ENCODE peak calls at places on chromosome 4, in six cellular contexts. One of them, this sample, is unnamed.

GRCh38 chr4:76755756-76756155 is 142.2 kb downstream of the SOWAHB start:
- DNase-seq in CD8-positive, alpha-beta T cell: no peak
- DNase-seq in dorsolateral prefrontal cortex: no peak
- DNase-seq in HFF-Myc: no peak
- DNase-seq in hepatocyte: no peak
- DNase-seq in AG10803: peak; percentile 61
- DNase-seq in this sample: no peak

GRCh38 chr4:120052840-120053239 is 13.8 kb downstream of the MAD2L1 start:
- DNase-seq in dorsolateral prefrontal cortex: no peak
- DNase-seq in HFF-Myc: peak; percentile 56
- DNase-seq in AG10803: peak; percentile 92
- DNase-seq in CD8-positive, alpha-beta T cell: no peak
- DNase-seq in hepatocyte: peak; percentile 71
- DNase-seq in this sample: peak; percentile 40

GRCh38 chr4:38279650-38280322 is 319.6 kb downstream of the PTTG2 start:
- DNase-seq in dorsolateral prefrontal cortex: no peak
- DNase-seq in CD8-positive, alpha-beta T cell: no peak
- DNase-seq in hepatocyte: peak; percentile 87
- DNase-seq in HFF-Myc: no peak
- DNase-seq in AG10803: no peak
- DNase-seq in this sample: peak; percentile 9

GRCh38 chr4:26131711-26132110 is 189.1 kb upstream of the RBPJ start:
- DNase-seq in hepatocyte: no peak
- DNase-seq in AG10803: no peak
- DNase-seq in CD8-positive, alpha-beta T cell: peak; percentile 31
- DNase-seq in dorsolateral prefrontal cortex: no peak
- DNase-seq in HFF-Myc: no peak
- DNase-seq in this sample: no peak

GRCh38 chr4:109111031-109111430 is 191.4 kb downstream of the COL25A1 start:
- DNase-seq in CD8-positive, alpha-beta T cell: no peak
- DNase-seq in hepatocyte: no peak
- DNase-seq in HFF-Myc: no peak
- DNase-seq in AG10803: no peak
- DNase-seq in dorsolateral prefrontal cortex: no peak
- DNase-seq in this sample: no peak

GRCh38 chr4:45172636-45173035 is 446.3 kb upstream of the GNPDA2 start:
- DNase-seq in AG10803: no peak
- DNase-seq in hepatocyte: no peak
- DNase-seq in CD8-positive, alpha-beta T cell: no peak
- DNase-seq in dorsolateral prefrontal cortex: no peak
- DNase-seq in HFF-Myc: no peak
- DNase-seq in this sample: no peak

GRCh38 chr4:6526696-6527095 is 48.3 kb upstream of the MAN2B2 start:
- DNase-seq in dorsolateral prefrontal cortex: peak; percentile 40
- DNase-seq in hepatocyte: no peak
- DNase-seq in CD8-positive, alpha-beta T cell: no peak
- DNase-seq in HFF-Myc: no peak
- DNase-seq in AG10803: no peak
- DNase-seq in this sample: no peak

GRCh38 chr4:80831383-80832361 is 198.8 kb upstream of the BMP3 start:
- DNase-seq in hepatocyte: no peak
- DNase-seq in HFF-Myc: no peak
- DNase-seq in AG10803: peak; percentile 13
- DNase-seq in dorsolateral prefrontal cortex: no peak
- DNase-seq in CD8-positive, alpha-beta T cell: no peak
- DNase-seq in this sample: peak; percentile 97

GRCh38 chr4:10879411-10880110 is 195.0 kb upstream of the CLNK start:
- DNase-seq in HFF-Myc: no peak
- DNase-seq in CD8-positive, alpha-beta T cell: no peak
- DNase-seq in AG10803: no peak
- DNase-seq in dorsolateral prefrontal cortex: no peak
- DNase-seq in hepatocyte: peak; percentile 11
- DNase-seq in this sample: no peak

GRCh38 chr4:78121338-78121904 is 64.3 kb downstream of the FRAS1 start:
- DNase-seq in hepatocyte: no peak
- DNase-seq in dorsolateral prefrontal cortex: no peak
- DNase-seq in AG10803: no peak
- DNase-seq in CD8-positive, alpha-beta T cell: no peak
- DNase-seq in HFF-Myc: no peak
- DNase-seq in this sample: no peak

GRCh38 chr4:118279328-118279727 is 73.5 kb downstream of the PRSS12 start:
- DNase-seq in HFF-Myc: no peak
- DNase-seq in AG10803: no peak
- DNase-seq in hepatocyte: no peak
- DNase-seq in dorsolateral prefrontal cortex: no peak
- DNase-seq in CD8-positive, alpha-beta T cell: no peak
- DNase-seq in this sample: no peak

GRCh38 chr4:23348789-23349498 is 540.9 kb downstream of the PPARGC1A start:
- DNase-seq in dorsolateral prefrontal cortex: no peak
- DNase-seq in HFF-Myc: no peak
- DNase-seq in CD8-positive, alpha-beta T cell: no peak
- DNase-seq in AG10803: no peak
- DNase-seq in hepatocyte: no peak
- DNase-seq in this sample: no peak

GRCh38 chr4:104394409-104394813 is 100.3 kb downstream of the CXXC4 start:
- DNase-seq in CD8-positive, alpha-beta T cell: no peak
- DNase-seq in dorsolateral prefrontal cortex: peak; percentile 51
- DNase-seq in HFF-Myc: no peak
- DNase-seq in AG10803: no peak
- DNase-seq in hepatocyte: no peak
- DNase-seq in this sample: peak; percentile 8

GRCh38 chr4:141643557-141643956 is 7.2 kb downstream of the IL15 start:
- DNase-seq in CD8-positive, alpha-beta T cell: no peak
- DNase-seq in dorsolateral prefrontal cortex: no peak
- DNase-seq in hepatocyte: no peak
- DNase-seq in AG10803: peak; percentile 68
- DNase-seq in HFF-Myc: no peak
- DNase-seq in this sample: peak; percentile 90

GRCh38 chr4:2340272-2341061 is 78.0 kb downstream of the ZFYVE28 start:
- DNase-seq in AG10803: no peak
- DNase-seq in CD8-positive, alpha-beta T cell: peak; percentile 1
- DNase-seq in HFF-Myc: no peak
- DNase-seq in hepatocyte: no peak
- DNase-seq in dorsolateral prefrontal cortex: no peak
- DNase-seq in this sample: no peak

GRCh38 chr4:54687887-54688841 is 30.4 kb downstream of the KIT start:
- DNase-seq in hepatocyte: no peak
- DNase-seq in dorsolateral prefrontal cortex: no peak
- DNase-seq in CD8-positive, alpha-beta T cell: no peak
- DNase-seq in HFF-Myc: no peak
- DNase-seq in AG10803: peak; percentile 67
- DNase-seq in this sample: no peak

GRCh38 chr4:26220704-26221103 is 100.1 kb upstream of the RBPJ start:
- DNase-seq in hepatocyte: no peak
- DNase-seq in CD8-positive, alpha-beta T cell: no peak
- DNase-seq in HFF-Myc: no peak
- DNase-seq in AG10803: peak; percentile 64
- DNase-seq in dorsolateral prefrontal cortex: no peak
- DNase-seq in this sample: peak; percentile 71

GRCh38 chr4:168631241-168632151 is 134.6 kb downstream of the PALLD start:
- DNase-seq in CD8-positive, alpha-beta T cell: no peak
- DNase-seq in HFF-Myc: no peak
- DNase-seq in dorsolateral prefrontal cortex: peak; percentile 4
- DNase-seq in hepatocyte: peak; percentile 89
- DNase-seq in AG10803: peak; percentile 49
- DNase-seq in this sample: peak; percentile 84

GRCh38 chr4:109078724-109079123 is 223.7 kb downstream of the COL25A1 start:
- DNase-seq in HFF-Myc: no peak
- DNase-seq in hepatocyte: no peak
- DNase-seq in AG10803: peak; percentile 91
- DNase-seq in dorsolateral prefrontal cortex: no peak
- DNase-seq in CD8-positive, alpha-beta T cell: no peak
- DNase-seq in this sample: peak; percentile 7

GRCh38 chr4:1172971-1173757 is 781 bp upstream of the SPON2 start:
- DNase-seq in hepatocyte: peak; percentile 79
- DNase-seq in CD8-positive, alpha-beta T cell: no peak
- DNase-seq in AG10803: peak; percentile 76
- DNase-seq in dorsolateral prefrontal cortex: no peak
- DNase-seq in HFF-Myc: no peak
- DNase-seq in this sample: no peak

GRCh38 chr4:138485498-138485897 is 243.3 kb upstream of the SLC7A11 start:
- DNase-seq in dorsolateral prefrontal cortex: no peak
- DNase-seq in CD8-positive, alpha-beta T cell: no peak
- DNase-seq in hepatocyte: no peak
- DNase-seq in HFF-Myc: no peak
- DNase-seq in AG10803: no peak
- DNase-seq in this sample: no peak

GRCh38 chr4:188428935-188429334 is 289.7 kb downstream of the TRIML1 start:
- DNase-seq in AG10803: no peak
- DNase-seq in hepatocyte: no peak
- DNase-seq in dorsolateral prefrontal cortex: no peak
- DNase-seq in HFF-Myc: no peak
- DNase-seq in CD8-positive, alpha-beta T cell: no peak
- DNase-seq in this sample: peak; percentile 32

GRCh38 chr4:149158852-149159251 is 656.8 kb downstream of the IQCM start:
- DNase-seq in dorsolateral prefrontal cortex: no peak
- DNase-seq in AG10803: peak; percentile 57
- DNase-seq in hepatocyte: no peak
- DNase-seq in CD8-positive, alpha-beta T cell: no peak
- DNase-seq in HFF-Myc: no peak
- DNase-seq in this sample: no peak

GRCh38 chr4:37631551-37631950 is 54.6 kb downstream of the RELL1 start:
- DNase-seq in hepatocyte: no peak
- DNase-seq in HFF-Myc: no peak
- DNase-seq in AG10803: peak; percentile 78
- DNase-seq in dorsolateral prefrontal cortex: no peak
- DNase-seq in CD8-positive, alpha-beta T cell: no peak
- DNase-seq in this sample: no peak

GRCh38 chr4:134905061-134905460 is 703.5 kb upstream of the PABPC4L start:
- DNase-seq in dorsolateral prefrontal cortex: no peak
- DNase-seq in CD8-positive, alpha-beta T cell: no peak
- DNase-seq in HFF-Myc: no peak
- DNase-seq in hepatocyte: no peak
- DNase-seq in AG10803: no peak
- DNase-seq in this sample: no peak

DNA sequence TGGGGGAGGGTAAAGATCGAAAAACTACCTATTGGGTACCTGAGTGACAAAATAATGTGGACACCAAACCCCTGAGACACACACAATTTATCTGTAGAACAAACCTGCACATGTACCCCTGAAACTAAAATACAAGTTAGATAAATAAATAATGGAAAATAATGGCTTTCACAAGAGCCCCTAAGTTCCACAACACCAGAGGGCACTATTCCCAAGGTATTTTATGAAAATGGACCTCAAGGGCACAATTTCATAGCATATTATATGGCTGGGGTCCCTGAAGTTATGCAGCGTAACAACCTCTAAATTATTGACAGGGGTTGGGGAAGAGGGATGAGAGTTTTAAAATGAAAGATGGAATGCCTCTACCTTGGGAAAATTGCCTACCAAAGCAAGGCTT is 81.3 kb upstream of the TMEM33 start:
- DNase-seq in hepatocyte: no peak
- DNase-seq in AG10803: no peak
- DNase-seq in dorsolateral prefrontal cortex: no peak
- DNase-seq in CD8-positive, alpha-beta T cell: no peak
- DNase-seq in HFF-Myc: no peak
- DNase-seq in this sample: no peak
- TF ChIP-seq CTCF in hepatocyte: peak; percentile 10
- TF ChIP-seq CTCF in AG10803: no peak
- TF ChIP-seq CTCF in dorsolateral prefrontal cortex: no peak
- TF ChIP-seq CTCF in CD8-positive, alpha-beta T cell: no peak
- TF ChIP-seq CTCF in HFF-Myc: no peak
- TF ChIP-seq CTCF in this sample: peak; percentile 40

DNA sequence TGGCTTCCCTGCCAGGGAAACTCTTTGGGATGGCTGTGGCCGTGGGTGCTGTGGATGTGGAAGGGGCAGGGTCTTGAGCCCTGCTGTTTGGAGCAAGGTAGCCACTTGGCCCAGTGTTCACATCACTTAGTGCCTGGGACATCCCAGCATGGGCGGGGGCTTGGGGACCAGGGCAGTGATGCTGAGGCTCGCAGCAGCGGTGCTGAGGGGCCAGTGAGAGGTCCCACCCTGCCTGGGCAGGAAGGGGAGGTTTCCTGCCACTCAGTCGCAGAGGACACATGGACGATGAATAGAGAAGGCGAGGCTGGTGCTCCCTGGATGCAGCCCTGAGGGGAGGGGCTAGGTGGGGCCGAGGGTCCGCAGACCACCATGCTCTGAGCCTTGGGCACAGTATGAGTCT is 25.7 kb downstream of the DOK7 start:
- DNase-seq in hepatocyte: no peak
- DNase-seq in HFF-Myc: no peak
- DNase-seq in AG10803: no peak
- DNase-seq in CD8-positive, alpha-beta T cell: no peak
- DNase-seq in dorsolateral prefrontal cortex: no peak
- DNase-seq in this sample: no peak
- TF ChIP-seq CTCF in hepatocyte: no peak
- TF ChIP-seq CTCF in HFF-Myc: no peak
- TF ChIP-seq CTCF in AG10803: no peak
- TF ChIP-seq CTCF in CD8-positive, alpha-beta T cell: no peak
- TF ChIP-seq CTCF in dorsolateral prefrontal cortex: no peak
- TF ChIP-seq CTCF in this sample: no peak

GRCh38 chr4:72529144-72529822 is 39.7 kb downstream of the ADAMTS3 start:
- DNase-seq in dorsolateral prefrontal cortex: no peak
- DNase-seq in AG10803: no peak
- DNase-seq in CD8-positive, alpha-beta T cell: no peak
- DNase-seq in hepatocyte: no peak
- DNase-seq in HFF-Myc: no peak
- DNase-seq in this sample: no peak

GRCh38 chr4:72522440-72522839 is 46.6 kb downstream of the ADAMTS3 start:
- DNase-seq in dorsolateral prefrontal cortex: no peak
- DNase-seq in AG10803: no peak
- DNase-seq in hepatocyte: no peak
- DNase-seq in CD8-positive, alpha-beta T cell: no peak
- DNase-seq in HFF-Myc: no peak
- DNase-seq in this sample: no peak

GRCh38 chr4:72527038-72527646 is 41.9 kb downstream of the ADAMTS3 start:
- DNase-seq in CD8-positive, alpha-beta T cell: no peak
- DNase-seq in HFF-Myc: no peak
- DNase-seq in hepatocyte: no peak
- DNase-seq in AG10803: no peak
- DNase-seq in dorsolateral prefrontal cortex: no peak
- DNase-seq in this sample: no peak

GRCh38 chr4:72531322-72531721 is 37.7 kb downstream of the ADAMTS3 start:
- DNase-seq in AG10803: no peak
- DNase-seq in hepatocyte: no peak
- DNase-seq in CD8-positive, alpha-beta T cell: no peak
- DNase-seq in dorsolateral prefrontal cortex: no peak
- DNase-seq in HFF-Myc: no peak
- DNase-seq in this sample: no peak

DNA sequence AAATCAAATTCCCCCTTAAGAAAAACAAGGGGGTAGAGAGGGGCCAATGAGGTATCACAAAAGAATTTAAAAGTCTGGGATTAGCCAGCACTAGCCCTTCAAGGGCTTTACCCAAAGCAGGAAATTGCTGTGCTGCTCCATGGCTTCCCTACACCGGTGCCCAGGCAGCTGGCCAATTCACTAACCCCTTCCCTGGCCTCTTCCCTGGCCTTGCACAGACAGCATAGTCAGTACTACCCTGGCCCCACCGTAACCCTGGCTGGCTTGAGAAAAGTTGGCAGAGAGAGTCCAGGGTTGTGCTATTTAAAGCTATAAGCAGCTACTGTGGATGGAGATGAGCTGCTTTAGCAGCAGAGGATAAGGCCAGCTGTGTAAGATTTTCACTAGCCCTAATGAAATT is 43.1 kb downstream of the ADAMTS3 start:
- DNase-seq in AG10803: peak; percentile 41
- DNase-seq in hepatocyte: peak; percentile 50
- DNase-seq in dorsolateral prefrontal cortex: no peak
- DNase-seq in HFF-Myc: peak; percentile 29
- DNase-seq in CD8-positive, alpha-beta T cell: no peak
- DNase-seq in this sample: no peak
- TF ChIP-seq CTCF in AG10803: no peak
- TF ChIP-seq CTCF in hepatocyte: no peak
- TF ChIP-seq CTCF in dorsolateral prefrontal cortex: no peak
- TF ChIP-seq CTCF in HFF-Myc: no peak
- TF ChIP-seq CTCF in CD8-positive, alpha-beta T cell: no peak
- TF ChIP-seq CTCF in this sample: no peak

GRCh38 chr4:107050525-107051135 is 14.5 kb upstream of the DKK2 start:
- DNase-seq in dorsolateral prefrontal cortex: no peak
- DNase-seq in CD8-positive, alpha-beta T cell: no peak
- DNase-seq in hepatocyte: peak; percentile 26
- DNase-seq in AG10803: peak; percentile 26
- DNase-seq in HFF-Myc: no peak
- DNase-seq in this sample: peak; percentile 17
- TF ChIP-seq CTCF in dorsolateral prefrontal cortex: peak; percentile 22
- TF ChIP-seq CTCF in CD8-positive, alpha-beta T cell: no peak
- TF ChIP-seq CTCF in hepatocyte: peak; percentile 55
- TF ChIP-seq CTCF in AG10803: peak; percentile 78
- TF ChIP-seq CTCF in HFF-Myc: peak; percentile 29
- TF ChIP-seq CTCF in this sample: peak; percentile 65

This sample was measured in foreskin keratinocyte.